ENCODE peak calls at places on chromosomes 1 and 21, in six cellular contexts. One of them, this sample, is unnamed.

GRCh38 chr1:232317336-232317735 is 312.6 kb downstream of the SIPA1L2 start:
- DNase-seq in HFF-Myc: no peak
- DNase-seq in breast epithelium: no peak
- DNase-seq in uterus: no peak
- DNase-seq in body of pancreas: no peak
- DNase-seq in IMR-90: no peak
- DNase-seq in this sample: no peak

GRCh38 chr1:16178596-16179497 is 23.0 kb upstream of the EPHA2 start:
- DNase-seq in uterus: no peak
- DNase-seq in body of pancreas: no peak
- DNase-seq in breast epithelium: no peak
- DNase-seq in IMR-90: no peak
- DNase-seq in HFF-Myc: no peak
- DNase-seq in this sample: no peak

GRCh38 chr1:55150880-55151582 is 64.1 kb downstream of the USP24 start:
- DNase-seq in uterus: no peak
- DNase-seq in breast epithelium: no peak
- DNase-seq in IMR-90: no peak
- DNase-seq in HFF-Myc: no peak
- DNase-seq in body of pancreas: no peak
- DNase-seq in this sample: no peak

GRCh38 chr1:229058111-229058551 is 212.8 kb upstream of the RAB4A start:
- DNase-seq in uterus: no peak
- DNase-seq in breast epithelium: no peak
- DNase-seq in body of pancreas: peak; percentile 44
- DNase-seq in HFF-Myc: no peak
- DNase-seq in IMR-90: no peak
- DNase-seq in this sample: no peak

GRCh38 chr1:31102501-31102950 is 37.0 kb upstream of the PUM1 start:
- DNase-seq in HFF-Myc: peak; percentile 65
- DNase-seq in uterus: no peak
- DNase-seq in breast epithelium: no peak
- DNase-seq in IMR-90: peak; percentile 69
- DNase-seq in body of pancreas: peak; percentile 6
- DNase-seq in this sample: peak; percentile 19

GRCh38 chr1:2865571-2866414 is 64.3 kb upstream of the TTC34 start:
- DNase-seq in body of pancreas: no peak
- DNase-seq in breast epithelium: no peak
- DNase-seq in IMR-90: no peak
- DNase-seq in HFF-Myc: no peak
- DNase-seq in uterus: no peak
- DNase-seq in this sample: no peak

GRCh38 chr1:216464489-216464888 is 41.2 kb upstream of the USH2A start:
- DNase-seq in HFF-Myc: peak; percentile 73
- DNase-seq in body of pancreas: no peak
- DNase-seq in breast epithelium: no peak
- DNase-seq in IMR-90: peak; percentile 98
- DNase-seq in uterus: no peak
- DNase-seq in this sample: no peak

GRCh38 chr1:156584813-156585212 is 5.3 kb downstream of the TTC24 start:
- DNase-seq in HFF-Myc: no peak
- DNase-seq in IMR-90: no peak
- DNase-seq in uterus: no peak
- DNase-seq in breast epithelium: no peak
- DNase-seq in body of pancreas: no peak
- DNase-seq in this sample: no peak

GRCh38 chr1:225907341-225907740 is 16.7 kb downstream of the PYCR2 start:
- DNase-seq in IMR-90: no peak
- DNase-seq in HFF-Myc: no peak
- DNase-seq in body of pancreas: no peak
- DNase-seq in uterus: no peak
- DNase-seq in breast epithelium: no peak
- DNase-seq in this sample: no peak

GRCh38 chr1:29482991-29483390 is 246.7 kb downstream of the PTPRU start:
- DNase-seq in body of pancreas: no peak
- DNase-seq in IMR-90: no peak
- DNase-seq in uterus: no peak
- DNase-seq in HFF-Myc: no peak
- DNase-seq in breast epithelium: no peak
- DNase-seq in this sample: no peak

GRCh38 chr1:94895518-94895917 is 31.4 kb downstream of the CNN3 start:
- DNase-seq in uterus: no peak
- DNase-seq in IMR-90: no peak
- DNase-seq in body of pancreas: no peak
- DNase-seq in breast epithelium: no peak
- DNase-seq in HFF-Myc: no peak
- DNase-seq in this sample: no peak

GRCh38 chr1:184646824-184647223 is 107.8 kb downstream of the EDEM3 start:
- DNase-seq in IMR-90: no peak
- DNase-seq in breast epithelium: no peak
- DNase-seq in body of pancreas: no peak
- DNase-seq in HFF-Myc: no peak
- DNase-seq in uterus: no peak
- DNase-seq in this sample: no peak

GRCh38 chr1:215749423-215749822 is 182.3 kb downstream of the KCTD3 start:
- DNase-seq in body of pancreas: no peak
- DNase-seq in uterus: no peak
- DNase-seq in breast epithelium: no peak
- DNase-seq in HFF-Myc: peak; percentile 1
- DNase-seq in IMR-90: peak; percentile 90
- DNase-seq in this sample: no peak

GRCh38 chr1:18109058-18109755 is 1.6 kb downstream of the IGSF21 start:
- DNase-seq in HFF-Myc: no peak
- DNase-seq in body of pancreas: no peak
- DNase-seq in breast epithelium: no peak
- DNase-seq in uterus: no peak
- DNase-seq in IMR-90: no peak
- DNase-seq in this sample: no peak

GRCh38 chr1:14724697-14725096 is 126.2 kb downstream of the KAZN start:
- DNase-seq in uterus: no peak
- DNase-seq in HFF-Myc: no peak
- DNase-seq in body of pancreas: no peak
- DNase-seq in breast epithelium: no peak
- DNase-seq in IMR-90: no peak
- DNase-seq in this sample: no peak

GRCh38 chr1:165828581-165829329 is 1.3 kb downstream of the UCK2 start:
- DNase-seq in uterus: peak; percentile 30
- DNase-seq in body of pancreas: peak; percentile 80
- DNase-seq in IMR-90: peak; percentile 90
- DNase-seq in HFF-Myc: peak; percentile 53
- DNase-seq in breast epithelium: peak; percentile 57
- DNase-seq in this sample: peak; percentile 25

GRCh38 chr1:20233866-20234265 is 47.5 kb upstream of the PLA2G2C start:
- DNase-seq in IMR-90: no peak
- DNase-seq in body of pancreas: no peak
- DNase-seq in uterus: no peak
- DNase-seq in breast epithelium: no peak
- DNase-seq in HFF-Myc: no peak
- DNase-seq in this sample: no peak

GRCh38 chr1:32014199-32014936 is 700 bp downstream of the KHDRBS1 start:
- DNase-seq in breast epithelium: peak; percentile 63
- DNase-seq in HFF-Myc: no peak
- DNase-seq in IMR-90: peak; percentile 36
- DNase-seq in uterus: peak; percentile 49
- DNase-seq in body of pancreas: peak; percentile 57
- DNase-seq in this sample: peak; percentile 40

GRCh38 chr21:45644041-45644906 is 749 bp downstream of the PCBP3 start:
- DNase-seq in uterus: no peak
- DNase-seq in body of pancreas: no peak
- DNase-seq in breast epithelium: no peak
- DNase-seq in HFF-Myc: no peak
- DNase-seq in IMR-90: no peak
- DNase-seq in this sample: no peak

GRCh38 chr21:38227401-38227800 is 29.4 kb upstream of the KCNJ15 start:
- DNase-seq in breast epithelium: no peak
- DNase-seq in HFF-Myc: no peak
- DNase-seq in IMR-90: peak; percentile 11
- DNase-seq in body of pancreas: no peak
- DNase-seq in uterus: no peak
- DNase-seq in this sample: no peak

GRCh38 chr1:240098534-240098933 is 6.9 kb downstream of the FMN2 start:
- DNase-seq in body of pancreas: no peak
- DNase-seq in uterus: no peak
- DNase-seq in IMR-90: no peak
- DNase-seq in breast epithelium: no peak
- DNase-seq in HFF-Myc: no peak
- DNase-seq in this sample: no peak

GRCh38 chr1:17551755-17552234 is 12.3 kb downstream of the ARHGEF10L start:
- DNase-seq in breast epithelium: no peak
- DNase-seq in HFF-Myc: no peak
- DNase-seq in body of pancreas: peak; percentile 68
- DNase-seq in uterus: no peak
- DNase-seq in IMR-90: peak; percentile 65
- DNase-seq in this sample: peak; percentile 50

GRCh38 chr1:147542549-147542857 is 1.2 kb downstream of the BCL9 start:
- DNase-seq in breast epithelium: no peak
- DNase-seq in body of pancreas: no peak
- DNase-seq in IMR-90: no peak
- DNase-seq in HFF-Myc: no peak
- DNase-seq in uterus: no peak
- DNase-seq in this sample: no peak
- H3K4me3 ChIP-seq in breast epithelium: peak overlapping the region; percentile 69
- H3K4me3 ChIP-seq in body of pancreas: no peak overlapping the region
- H3K4me3 ChIP-seq in IMR-90: peak overlapping the region; percentile 78
- H3K4me3 ChIP-seq in HFF-Myc: peak overlapping the region; percentile 62
- H3K4me3 ChIP-seq in uterus: peak overlapping the region; percentile 77
- H3K4me3 ChIP-seq in this sample: peak overlapping the region; percentile 82

GRCh38 chr1:206496131-206496793 is 11.1 kb upstream of the RASSF5 start:
- DNase-seq in HFF-Myc: no peak
- DNase-seq in breast epithelium: no peak
- DNase-seq in uterus: no peak
- DNase-seq in IMR-90: no peak
- DNase-seq in body of pancreas: peak; percentile 100
- DNase-seq in this sample: no peak

GRCh38 chr1:206497363-206497762 is 10.0 kb upstream of the RASSF5 start:
- DNase-seq in HFF-Myc: no peak
- DNase-seq in IMR-90: no peak
- DNase-seq in breast epithelium: no peak
- DNase-seq in body of pancreas: no peak
- DNase-seq in uterus: no peak
- DNase-seq in this sample: no peak

GRCh38 chr1:206495493-206496046 is 11.8 kb upstream of the RASSF5 start:
- DNase-seq in HFF-Myc: no peak
- DNase-seq in IMR-90: no peak
- DNase-seq in breast epithelium: no peak
- DNase-seq in uterus: no peak
- DNase-seq in body of pancreas: no peak
- DNase-seq in this sample: no peak

GRCh38 chr1:206493279-206493678 is 14.1 kb upstream of the RASSF5 start:
- DNase-seq in HFF-Myc: no peak
- DNase-seq in uterus: no peak
- DNase-seq in IMR-90: no peak
- DNase-seq in breast epithelium: no peak
- DNase-seq in body of pancreas: no peak
- DNase-seq in this sample: no peak

DNA sequence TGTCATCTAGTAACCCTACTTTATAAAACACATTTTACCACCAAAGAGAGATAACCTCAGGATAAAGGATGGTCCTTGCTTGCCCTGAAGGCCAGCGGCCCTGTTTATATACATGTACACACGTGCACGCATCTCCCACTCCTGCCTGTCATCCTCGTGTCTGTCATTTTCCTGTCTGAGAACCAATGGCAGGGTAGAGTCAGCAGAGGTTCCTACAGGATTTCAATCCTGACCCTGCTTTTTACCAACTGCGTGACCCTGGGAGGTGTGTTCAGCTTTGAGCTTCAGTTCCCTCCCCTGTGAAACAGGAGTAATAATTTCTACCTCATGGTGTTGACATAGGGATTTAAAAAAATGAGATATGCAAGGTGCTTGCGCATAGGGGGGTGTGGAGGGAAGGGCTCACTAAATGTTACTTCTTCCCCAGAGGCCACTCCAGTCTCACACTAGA is 12.3 kb upstream of the RASSF5 start:
- DNase-seq in HFF-Myc: no peak
- DNase-seq in uterus: no peak
- DNase-seq in IMR-90: no peak
- DNase-seq in body of pancreas: no peak
- DNase-seq in breast epithelium: no peak
- DNase-seq in this sample: no peak
- H3K4me3 ChIP-seq in HFF-Myc: no peak overlapping the region
- H3K4me3 ChIP-seq in uterus: no peak overlapping the region
- H3K4me3 ChIP-seq in IMR-90: no peak overlapping the region
- H3K4me3 ChIP-seq in body of pancreas: no peak overlapping the region
- H3K4me3 ChIP-seq in breast epithelium: no peak overlapping the region
- H3K4me3 ChIP-seq in this sample: no peak overlapping the region

DNA sequence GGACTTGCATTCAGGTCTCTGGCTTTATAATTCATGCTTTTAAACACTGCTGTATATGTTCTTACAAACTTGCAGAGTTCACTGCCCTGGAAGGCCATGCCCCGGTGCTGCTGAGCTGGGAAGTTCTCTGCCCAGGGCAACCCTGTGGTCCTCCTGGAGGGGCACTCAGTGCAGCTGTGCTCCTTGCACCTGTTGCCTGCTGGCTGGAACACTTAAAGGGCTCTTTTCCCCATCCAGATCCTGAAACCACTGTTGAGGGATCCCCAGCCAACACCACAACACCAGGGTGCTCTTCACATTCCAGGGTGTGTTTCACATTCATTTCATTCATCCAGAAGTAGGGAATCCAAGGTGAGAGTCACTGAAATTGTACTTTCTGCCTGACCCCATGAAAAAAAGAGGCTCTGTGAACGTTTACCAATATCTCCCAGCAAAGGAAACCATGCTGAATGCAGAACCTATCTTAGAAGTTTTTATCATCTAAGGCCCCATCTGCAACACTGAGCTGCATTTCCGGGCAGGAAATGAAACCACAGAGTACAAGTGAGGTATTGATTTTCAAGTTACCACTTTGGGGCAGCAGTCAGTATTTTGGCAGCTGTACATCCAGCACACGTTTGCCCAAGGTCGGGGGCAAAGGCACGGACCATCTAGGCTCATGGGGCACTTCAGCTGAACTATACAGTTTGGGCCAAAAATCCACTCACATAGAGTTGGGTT is 16.4 kb upstream of the KIAA0040 start:
- DNase-seq in HFF-Myc: no peak
- DNase-seq in uterus: no peak
- DNase-seq in body of pancreas: no peak
- DNase-seq in breast epithelium: no peak
- DNase-seq in IMR-90: no peak
- DNase-seq in this sample: no peak
- H3K4me3 ChIP-seq in HFF-Myc: no peak overlapping the region
- H3K4me3 ChIP-seq in uterus: no peak overlapping the region
- H3K4me3 ChIP-seq in body of pancreas: no peak overlapping the region
- H3K4me3 ChIP-seq in breast epithelium: no peak overlapping the region
- H3K4me3 ChIP-seq in IMR-90: no peak overlapping the region
- H3K4me3 ChIP-seq in this sample: no peak overlapping the region

DNA sequence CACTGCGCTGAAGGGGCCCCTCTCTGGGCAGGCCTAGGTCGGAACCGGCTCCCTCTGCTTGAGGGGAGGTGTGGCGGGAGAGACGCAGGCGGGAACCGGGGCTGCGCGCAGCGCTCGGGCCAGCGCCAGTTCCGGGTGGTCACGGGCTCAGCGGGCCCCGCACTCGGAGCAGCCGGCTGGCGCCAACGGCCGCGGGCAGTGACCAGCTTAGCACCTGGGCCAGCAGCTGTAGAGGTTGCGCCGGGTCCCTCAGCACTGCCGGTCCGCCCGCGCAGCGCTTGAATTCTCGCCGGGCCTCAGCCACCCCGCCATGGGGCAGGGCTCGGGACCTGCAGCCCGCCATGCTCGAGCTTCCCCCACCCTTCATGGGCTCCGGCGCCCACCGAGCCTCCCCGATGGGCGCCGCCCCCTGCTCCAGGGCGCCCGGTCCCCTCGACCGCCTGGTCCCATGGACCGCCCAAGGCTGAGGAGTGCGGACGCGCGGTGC is 254.6 kb downstream of the COL11A1 start:
- DNase-seq in body of pancreas: no peak
- DNase-seq in HFF-Myc: no peak
- DNase-seq in uterus: no peak
- DNase-seq in breast epithelium: no peak
- DNase-seq in IMR-90: no peak
- DNase-seq in this sample: no peak
- H3K4me3 ChIP-seq in body of pancreas: no peak overlapping the region
- H3K4me3 ChIP-seq in HFF-Myc: no peak overlapping the region
- H3K4me3 ChIP-seq in uterus: no peak overlapping the region
- H3K4me3 ChIP-seq in breast epithelium: no peak overlapping the region
- H3K4me3 ChIP-seq in IMR-90: no peak overlapping the region
- H3K4me3 ChIP-seq in this sample: no peak overlapping the region

This sample was measured in left ventricle myocardium inferior.